ENCODE peak calls at places on chromosomes 4 and X, in nine cellular contexts. E is B cell, U is uterus, G is fibroblast of the aortic adventitia, B is heart left ventricle, Y is upper lobe of right lung, F is GM13976, V is sigmoid colon, O is thyroid gland. K is an unnamed sample.
A peak's percentile ranks its signal among the peaks of the same experiment; 100 is the strongest.

GRCh38 chrX:72128881-72129280 is 2.8 kb downstream of the RTL5 start:
- DNase-seq in Y (no peak), U (no peak), V (no peak), F (no peak), B (no peak), O (peak; percentile 26), E (no peak), G (no peak), K (peak; percentile 43)

GRCh38 chrX:17082831-17083230 is 136.4 kb downstream of the REPS2 start:
- DNase-seq in F (no peak), U (no peak), G (peak; percentile 22), E (no peak), O (no peak), Y (no peak), V (no peak), B (no peak), K (no peak)

GRCh38 chrX:118974088-118974907 is at the start of gene LONRF3:
- DNase-seq in B (peak; percentile 68), F (peak; percentile 32), G (peak; percentile 41), E (peak; percentile 64), Y (peak; percentile 88), V (peak; percentile 94), U (peak; percentile 83), O (peak; percentile 82), K (peak; percentile 44)

GRCh38 chrX:2446815-2447214 is 54.0 kb downstream of the DHRSX start:
- DNase-seq in V (no peak), F (no peak), B (no peak), O (no peak), Y (peak; percentile 29), G (no peak), U (no peak), E (no peak), K (no peak)

GRCh38 chr4:70969076-70969475 is 24.4 kb upstream of the DCK start:
- DNase-seq in O (no peak), V (no peak), F (no peak), Y (no peak), G (no peak), E (no peak), B (no peak), U (no peak), K (no peak)

GRCh38 chr4:151990201-151990600 is 229.4 kb upstream of the GATB start:
- DNase-seq in V (no peak), B (no peak), F (no peak), E (no peak), G (peak; percentile 54), U (no peak), Y (no peak), O (no peak), K (no peak)

GRCh38 chr4:73828945-73829344 is 7.5 kb upstream of the CXCL6 start:
- DNase-seq in V (no peak), F (no peak), E (no peak), Y (no peak), U (no peak), B (no peak), O (no peak), G (peak; percentile 57), K (no peak)

GRCh38 chr4:92232566-92232965 is 71.2 kb upstream of the GRID2 start:
- DNase-seq in E (no peak), G (peak; percentile 8), Y (no peak), V (no peak), U (no peak), F (no peak), O (no peak), B (no peak), K (no peak)

GRCh38 chrX:23548164-23548563 is 119.1 kb upstream of the PRDX4 start:
- DNase-seq in E (no peak), B (no peak), Y (no peak), V (no peak), G (peak; percentile 3), U (no peak), F (no peak), O (no peak), K (no peak)

GRCh38 chrX:10158279-10158939 is 1.6 kb downstream of the CLCN4 start:
- DNase-seq in F (peak; percentile 53), G (no peak), Y (peak; percentile 66), O (peak; percentile 40), U (no peak), E (peak; percentile 76), B (peak; percentile 39), V (no peak), K (peak; percentile 34)

GRCh38 chr4:87973283-87974169 is 2.0 kb upstream of the SPP1 start:
- DNase-seq in U (peak; percentile 48), Y (no peak), B (peak; percentile 52), G (peak; percentile 77), O (peak; percentile 64), E (peak; percentile 15), F (peak; percentile 43), V (no peak), K (peak; percentile 43)

GRCh38 chr4:55386840-55387239 is 8.9 kb upstream of the TMEM165 start:
- DNase-seq in U (no peak), Y (no peak), B (no peak), F (no peak), E (no peak), G (no peak), V (no peak), O (no peak), K (no peak)

GRCh38 chrX:23503835-23504539 is 163.3 kb upstream of the PRDX4 start:
- DNase-seq in G (peak; percentile 63), E (no peak), Y (peak; percentile 78), F (no peak), O (peak; percentile 90), B (peak; percentile 56), V (peak; percentile 57), U (no peak), K (peak; percentile 89)

GRCh38 chr4:55447826-55448225 is 52.1 kb downstream of the TMEM165 start:
- DNase-seq in O (no peak), G (peak; percentile 44), U (no peak), B (no peak), Y (no peak), E (no peak), F (no peak), V (no peak), K (no peak)

GRCh38 chr4:72767903-72768817 is 199.1 kb upstream of the ADAMTS3 start:
- DNase-seq in O (peak; percentile 4), G (peak; percentile 96), B (no peak), F (no peak), U (no peak), E (no peak), Y (no peak), V (no peak), K (no peak)

GRCh38 chr4:4247711-4248035 is 350 bp downstream of the TMEM128 start:
- DNase-seq in B (no peak), E (no peak), G (no peak), Y (no peak), O (no peak), U (no peak), F (peak; percentile 38), V (no peak), K (no peak)

GRCh38 chr4:3115637-3116300 is 41.3 kb downstream of the HTT start:
- DNase-seq in G (no peak), V (no peak), F (no peak), O (peak; percentile 91), E (no peak), B (no peak), Y (no peak), U (no peak), K (no peak)

GRCh38 chr4:154329268-154329858 is 162.2 kb downstream of the DCHS2 start:
- DNase-seq in B (no peak), V (no peak), E (no peak), Y (no peak), U (no peak), F (peak; percentile 20), G (peak; percentile 44), O (no peak), K (no peak)

GRCh38 chrX:133415276-133416105 is at the start of gene GPC4:
- DNase-seq in V (peak; percentile 91), F (peak; percentile 15), B (peak; percentile 65), O (peak; percentile 78), E (peak; percentile 48), G (peak; percentile 12), U (peak; percentile 71), Y (peak; percentile 91), K (peak; percentile 82)
- TF ChIP-seq CTCF in V (no peak), F (no peak), B (no peak), O (no peak), E (no peak), G (no peak), U (no peak), Y (no peak), K (no peak)

GRCh38 chr4:75705198-75705712 is 19.1 kb upstream of the USO1 start:
- DNase-seq in B (no peak), E (no peak), Y (no peak), O (no peak), V (no peak), G (no peak), F (no peak), U (no peak), K (no peak)
- TF ChIP-seq CTCF in B (no peak), E (no peak), Y (no peak), O (no peak), V (no peak), G (no peak), F (no peak), U (no peak), K (no peak)

GRCh38 chr4:189032939-189033338 is 893.7 kb downstream of the TRIML1 start:
- DNase-seq in G (no peak), U (no peak), O (no peak), F (no peak), Y (no peak), E (no peak), V (no peak), B (no peak), K (no peak)

GRCh38 chr4:189035091-189035490 is 895.9 kb downstream of the TRIML1 start:
- DNase-seq in O (no peak), G (no peak), V (no peak), B (no peak), Y (no peak), E (no peak), U (no peak), F (no peak), K (no peak)

GRCh38 chr4:189035654-189036053 is 896.4 kb downstream of the TRIML1 start:
- DNase-seq in U (no peak), G (no peak), B (no peak), Y (no peak), V (no peak), F (no peak), E (no peak), O (no peak), K (no peak)

GRCh38 chr4:189033801-189034347 is 894.6 kb downstream of the TRIML1 start:
- DNase-seq in F (no peak), G (no peak), V (no peak), U (no peak), E (no peak), B (no peak), O (no peak), Y (no peak), K (no peak)

DNA sequence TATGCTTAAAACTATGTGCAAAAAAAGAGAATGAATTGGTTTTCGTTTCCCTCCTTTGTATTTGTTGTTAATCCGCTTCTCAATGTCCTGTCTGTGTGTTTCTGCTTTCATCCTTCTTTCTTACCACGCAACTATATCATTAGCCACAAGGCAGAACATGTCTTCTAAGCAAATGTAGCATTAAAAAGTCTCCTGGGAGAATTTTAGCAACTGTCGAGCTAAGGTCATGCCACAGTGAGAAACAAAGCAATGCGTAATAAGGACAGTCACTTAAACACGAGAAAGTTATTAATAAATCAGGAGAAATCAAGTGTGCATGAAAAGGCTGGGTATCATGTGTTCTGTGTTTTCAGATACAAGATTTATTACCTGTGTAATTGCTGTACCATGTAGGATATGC is 890.7 kb downstream of the TRIML1 start:
- DNase-seq in E (no peak), U (no peak), Y (no peak), F (no peak), B (no peak), G (no peak), V (no peak), O (no peak), K (no peak)
- TF ChIP-seq CTCF in E (no peak), U (no peak), Y (no peak), F (no peak), B (no peak), G (no peak), V (no peak), O (no peak), K (no peak)

GRCh38 chr4:68950033-68950432 is 1.6 kb downstream of the UGT2A3 start:
- DNase-seq in B (no peak), Y (no peak), G (no peak), F (no peak), O (no peak), E (no peak), U (no peak), V (no peak), K (no peak)
- TF ChIP-seq CTCF in B (no peak), Y (no peak), G (no peak), F (no peak), O (no peak), E (no peak), U (no peak), V (no peak), K (no peak)